ENCODE peak calls at places on chromosomes 2 and 18, in six cellular contexts. S is neural progenitor cell; P is activated naive CD4-positive, alpha-beta T cell; A is RPMI7951; B is RPMI8226; N is NCI-H460. J is an unnamed sample.

GRCh38 chr2:41904459-41904858 is 143.4 kb upstream of the PKDCC start:
- DNase-seq in A (no peak), B (no peak), S (no peak), N (no peak), P (no peak), J (no peak)

GRCh38 chr2:96546321-96546720 is 9.8 kb downstream of the ARID5A start:
- DNase-seq in P (no peak), N (no peak), B (peak), A (no peak), S (no peak), J (no peak)

GRCh38 chr2:46196871-46197462 is 100.2 kb upstream of the EPAS1 start:
- DNase-seq in B (no peak), S (no peak), A (no peak), N (no peak), P (no peak), J (no peak)

GRCh38 chr2:8298783-8299182 is 383.1 kb upstream of the ID2 start:
- DNase-seq in P (no peak), B (no peak), S (no peak), A (no peak), N (no peak), J (no peak)

GRCh38 chr2:98608962-98609604 is 694 bp downstream of the UNC50 start:
- DNase-seq in N (no peak), A (peak), B (peak), S (peak), P (no peak), J (no peak)

GRCh38 chr2:204072443-204073324 is 136.1 kb downstream of the ICOS start:
- DNase-seq in A (no peak), B (peak), N (peak), S (peak), P (peak), J (peak)

GRCh38 chr2:33336036-33336625 is 140.3 kb upstream of the RASGRP3 start:
- DNase-seq in P (no peak), N (no peak), A (no peak), S (no peak), B (peak), J (no peak)

GRCh38 chr2:184162426-184162825 is 435.9 kb upstream of the ZNF804A start:
- DNase-seq in A (no peak), B (no peak), P (no peak), S (no peak), N (no peak), J (no peak)

GRCh38 chr2:199465988-199466703 is 8.4 kb upstream of the SATB2 start:
- DNase-seq in A (no peak), B (no peak), P (no peak), N (no peak), S (peak), J (peak)

GRCh38 chr2:6667326-6667725 is 198.4 kb downstream of the CMPK2 start:
- DNase-seq in S (no peak), B (no peak), N (no peak), P (no peak), A (no peak), J (no peak)

GRCh38 chr2:120264995-120265394 is 12.3 kb downstream of the RALB start:
- DNase-seq in P (no peak), A (no peak), N (no peak), B (no peak), S (no peak), J (no peak)

GRCh38 chr2:240391111-240392051 is 44.1 kb upstream of the GPC1 start:
- DNase-seq in B (no peak), A (no peak), N (no peak), P (no peak), S (no peak), J (no peak)

GRCh38 chr2:232504438-232504837 is 15.8 kb upstream of the PRSS56 start:
- DNase-seq in A (no peak), B (no peak), P (no peak), N (no peak), S (no peak), J (no peak)

GRCh38 chr18:75161629-75162028 is 47.3 kb downstream of the PTGR3 start:
- DNase-seq in S (no peak), A (peak), N (peak), P (peak), B (peak), J (no peak)

GRCh38 chr18:45166341-45167108 is 448.8 kb upstream of the SLC14A2 start:
- DNase-seq in B (no peak), A (peak), P (no peak), S (no peak), N (no peak), J (no peak)

GRCh38 chr2:228180126-228181097 is 1.1 kb downstream of the SPHKAP start:
- DNase-seq in P (no peak), A (no peak), N (no peak), S (peak), B (peak), J (peak)

GRCh38 chr2:27587025-27587424 is 4.2 kb downstream of the ZNF512 start:
- DNase-seq in P (no peak), B (no peak), N (no peak), S (no peak), A (no peak), J (no peak)

GRCh38 chr18:21725201-21725600 is 15.4 kb upstream of the MIB1 start:
- DNase-seq in P (no peak), A (no peak), N (no peak), S (no peak), B (no peak), J (no peak)

GRCh38 chr2:213627054-213627710 is 342.9 kb downstream of the SPAG16 start:
- DNase-seq in P (no peak), B (no peak), A (no peak), S (no peak), N (no peak), J (no peak)

GRCh38 chr18:59783138-59783537 is 85.9 kb upstream of the CCBE1 start:
- DNase-seq in A (peak), N (peak), S (peak), B (peak), P (no peak), J (peak)

GRCh38 chr2:96089356-96090180 is 26.8 kb downstream of the ADRA2B start:
- DNase-seq in A (no peak), N (no peak), B (no peak), S (peak), P (no peak), J (no peak)

GRCh38 chr2:131516011-131516410 is 11.7 kb upstream of the CCDC74A start:
- DNase-seq in A (no peak), B (no peak), S (no peak), N (no peak), P (no peak), J (no peak)

GRCh38 chr2:177816740-177817139 is 255.8 kb downstream of the PDE11A start:
- DNase-seq in P (no peak), S (no peak), B (no peak), A (no peak), N (no peak), J (no peak)

GRCh38 chr18:49013961-49014604 is 63.3 kb upstream of the SMAD7 start:
- DNase-seq in P (no peak), A (no peak), S (no peak), B (no peak), N (no peak), J (no peak)

GRCh38 chr18:68560128-68560527 is 154.8 kb downstream of the TMX3 start:
- DNase-seq in A (no peak), B (no peak), N (no peak), P (no peak), S (no peak), J (no peak)

GRCh38 chr2:120227111-120227991 is 4.2 kb upstream of the TMEM185B start:
- DNase-seq in A (peak), P (no peak), S (no peak), B (no peak), N (no peak), J (no peak)

GRCh38 chr18:30139631-30140287 is 902.8 kb downstream of the DSC3 start:
- DNase-seq in A (no peak), N (no peak), B (no peak), S (no peak), P (no peak), J (no peak)

J was measured in neuronal stem cell.